ENCODE peak calls at places on chromosomes 7 and 10, in eight cellular contexts. B is NCI-H1417; A is activated CD4-positive, alpha-beta T cell treated with anti-CD3 and anti-CD28 coated beads, Interleukin-2, amount 10 ng/mL, durations not matched to agents 7 days and 5 days; M is sciatic nerve; T is T1000; R is neural crest cell; Z is activated naive CD8-positive, alpha-beta T cell treated with anti-CD3 and anti-CD28 coated beads, Interleukin-2, amount 10 ng/mL, durations not matched to agents 7 days and 5 days; F is Calu3. I is an unnamed sample.

GRCh38 chr7:70580161-70580560 is 551.8 kb upstream of the GALNT17 start:
- DNase-seq in B (no peak), A (no peak), M (no peak), T (no peak), R (no peak), Z (no peak), F (no peak), I (no peak)

GRCh38 chr10:70967591-70968588 is 79.5 kb upstream of the PCBD1 start:
- DNase-seq in B (no peak), A (no peak), M (no peak), T (no peak), R (no peak), Z (no peak), F (no peak), I (no peak)

GRCh38 chr10:103578782-103579382 is 85.4 kb downstream of the NEURL1 start:
- DNase-seq in B (no peak), A (no peak), M (no peak), T (no peak), R (no peak), Z (no peak), F (peak), I (no peak)

GRCh38 chr10:132412316-132413192 is 15.6 kb downstream of the PWWP2B start:
- DNase-seq in B (no peak), A (no peak), M (no peak), T (no peak), R (no peak), Z (no peak), F (no peak), I (no peak)

GRCh38 chr10:77816311-77816710 is 110.2 kb downstream of the DLG5 start:
- DNase-seq in B (no peak), A (no peak), M (no peak), T (no peak), R (no peak), Z (no peak), F (no peak), I (no peak)

GRCh38 chr10:91604462-91604935 is 28.4 kb downstream of the PPP1R3C start:
- DNase-seq in B (no peak), A (no peak), M (no peak), T (no peak), R (no peak), Z (no peak), F (no peak), I (no peak)

GRCh38 chr10:60910543-60910942 is 33.4 kb downstream of the RHOBTB1 start:
- DNase-seq in B (no peak), A (peak), M (no peak), T (no peak), R (no peak), Z (no peak), F (no peak), I (no peak)

GRCh38 chr10:102642553-102643345 is 1.5 kb upstream of the TRIM8 start:
- DNase-seq in B (peak), A (peak), M (peak), T (no peak), R (peak), Z (peak), F (peak), I (peak)

GRCh38 chr7:143321734-143322133 is 5.8 kb downstream of the CLCN1 start:
- DNase-seq in B (no peak), A (no peak), M (no peak), T (no peak), R (no peak), Z (no peak), F (peak), I (no peak)

GRCh38 chr7:114158275-114158674 is 239.5 kb upstream of the PPP1R3A start:
- DNase-seq in B (no peak), A (no peak), M (no peak), T (no peak), R (no peak), Z (no peak), F (no peak), I (no peak)

GRCh38 chr10:45425628-45426563 is 51.9 kb downstream of the ALOX5 start:
- DNase-seq in B (no peak), A (no peak), M (peak), T (no peak), R (no peak), Z (no peak), F (peak), I (no peak)

GRCh38 chr7:21542891-21543527 is at the start of gene DNAH11:
- DNase-seq in B (peak), A (peak), M (no peak), T (peak), R (peak), Z (peak), F (peak), I (no peak)

GRCh38 chr10:23314835-23315239 is 29.8 kb downstream of the C10orf67 start:
- DNase-seq in B (peak), A (peak), M (no peak), T (peak), R (peak), Z (no peak), F (peak), I (peak)

GRCh38 chr7:126460664-126461063 is 792.1 kb downstream of the GRM8 start:
- DNase-seq in B (no peak), A (no peak), M (no peak), T (no peak), R (no peak), Z (no peak), F (no peak), I (no peak)

GRCh38 chr10:103765981-103766380 is 89.4 kb downstream of the SH3PXD2A start:
- DNase-seq in B (no peak), A (peak), M (no peak), T (no peak), R (no peak), Z (peak), F (peak), I (peak)

GRCh38 chr7:139635521-139636240 is 112.2 kb downstream of the CLEC2L start:
- DNase-seq in B (no peak), A (peak), M (no peak), T (no peak), R (no peak), Z (peak), F (no peak), I (peak)

GRCh38 chr7:46660402-46660801 is 739.3 kb upstream of the IGFBP3 start:
- DNase-seq in B (no peak), A (no peak), M (no peak), T (no peak), R (no peak), Z (no peak), F (no peak), I (no peak)

GRCh38 chr10:24333736-24334135 is 124.8 kb downstream of the KIAA1217 start:
- DNase-seq in B (no peak), A (no peak), M (no peak), T (no peak), R (no peak), Z (no peak), F (no peak), I (no peak)

GRCh38 chr7:82173400-82174021 is 270.1 kb downstream of the CACNA2D1 start:
- DNase-seq in B (no peak), A (no peak), M (no peak), T (no peak), R (no peak), Z (no peak), F (no peak), I (no peak)

GRCh38 chr7:41029072-41029492 is 673.8 kb downstream of the INHBA start:
- DNase-seq in B (no peak), A (no peak), M (no peak), T (peak), R (no peak), Z (no peak), F (peak), I (no peak)

GRCh38 chr7:45574521-45575500 is 643 bp downstream of the ADCY1 start:
- DNase-seq in B (peak), A (no peak), M (no peak), T (peak), R (peak), Z (peak), F (peak), I (no peak)

GRCh38 chr7:98911936-98912335 is 33.6 kb downstream of the TRRAP start:
- DNase-seq in B (no peak), A (no peak), M (no peak), T (no peak), R (no peak), Z (no peak), F (no peak), I (no peak)

GRCh38 chr10:3465406-3465891 is 292.9 kb upstream of the PITRM1 start:
- DNase-seq in B (no peak), A (no peak), M (peak), T (no peak), R (no peak), Z (no peak), F (no peak), I (no peak)

I was measured in DND-41.